ENCODE peak calls at places on chromosome 12, in seven cellular contexts. Y is non-pigmented ciliary epithelial cell, F is GM04504, H is left colon, J is amygdala, S is tibial artery, N is cortex of kidney. W is an unnamed sample.

GRCh38 chr12:53414756-53415417 is 8.8 kb upstream of the AMHR2 start:
- DNase-seq in N (no peak), Y (no peak), S (peak), F (no peak), J (no peak), H (no peak), W (peak)

GRCh38 chr12:130431176-130431575 is 93.5 kb downstream of the PIWIL1 start:
- DNase-seq in H (peak), N (no peak), F (no peak), S (no peak), Y (no peak), J (no peak), W (no peak)

GRCh38 chr12:31323466-31324115 is 2.4 kb downstream of the SINHCAF start:
- DNase-seq in Y (no peak), H (peak), J (no peak), S (peak), F (no peak), N (no peak), W (peak)

GRCh38 chr12:64083285-64084210 is 138.5 kb downstream of the KICS2 start:
- DNase-seq in F (peak), J (peak), N (no peak), S (peak), H (peak), Y (peak), W (peak)

GRCh38 chr12:58314610-58315009 is 373.2 kb downstream of the ATP23 start:
- DNase-seq in N (no peak), S (no peak), Y (peak), F (no peak), H (no peak), J (no peak), W (no peak)

GRCh38 chr12:71791473-71792150 is 36.9 kb downstream of the RAB21 start:
- DNase-seq in J (no peak), Y (no peak), H (no peak), S (no peak), N (no peak), F (no peak), W (no peak)

GRCh38 chr12:128190052-128190451 is 76.9 kb upstream of the TMEM132C start:
- DNase-seq in H (no peak), N (no peak), S (no peak), Y (no peak), F (no peak), J (no peak), W (no peak)

GRCh38 chr12:25368542-25368941 is 117.8 kb upstream of the KRAS start:
- DNase-seq in Y (no peak), N (no peak), S (no peak), F (no peak), J (no peak), H (no peak), W (no peak)

GRCh38 chr12:78799679-78800078 is 64.9 kb upstream of the SYT1 start:
- DNase-seq in F (no peak), N (no peak), J (no peak), Y (no peak), H (no peak), S (no peak), W (no peak)

GRCh38 chr12:122350444-122350843 is 72.0 kb downstream of the CLIP1 start:
- DNase-seq in H (no peak), S (peak), J (no peak), Y (no peak), F (peak), N (no peak), W (peak)

GRCh38 chr12:132475304-132476037 is 14.5 kb upstream of the FBRSL1 start:
- DNase-seq in J (no peak), F (no peak), S (no peak), N (no peak), H (no peak), Y (no peak), W (no peak)

GRCh38 chr12:54933381-54933780 is 51.2 kb downstream of the TESPA1 start:
- DNase-seq in F (no peak), H (no peak), J (no peak), S (no peak), N (no peak), Y (no peak), W (no peak)

GRCh38 chr12:49808686-49809368 is 19.4 kb downstream of the NCKAP5L start:
- DNase-seq in J (peak), F (no peak), H (no peak), S (peak), N (no peak), Y (no peak), W (no peak)

GRCh38 chr12:88132387-88132786 is 9.5 kb downstream of the CEP290 start:
- DNase-seq in H (no peak), Y (no peak), F (no peak), S (no peak), N (no peak), J (no peak), W (no peak)

GRCh38 chr12:53205747-53206146 is 1.3 kb downstream of the ITGB7 start:
- DNase-seq in J (no peak), S (peak), Y (peak), N (no peak), F (peak), H (peak), W (no peak)

GRCh38 chr12:79174656-79175055 is 310.1 kb downstream of the SYT1 start:
- DNase-seq in J (no peak), H (no peak), F (peak), S (no peak), N (no peak), Y (peak), W (no peak)

GRCh38 chr12:84767079-84767478 is 145.5 kb downstream of the SLC6A15 start:
- DNase-seq in N (no peak), H (no peak), J (no peak), F (no peak), S (no peak), Y (no peak), W (no peak)

GRCh38 chr12:138171-138897 is 71.8 kb downstream of the IQSEC3 start:
- DNase-seq in Y (no peak), J (no peak), S (no peak), H (no peak), N (no peak), F (no peak), W (no peak)

GRCh38 chr12:56872366-56872765 is 61.8 kb downstream of the SDR9C7 start:
- DNase-seq in Y (no peak), S (no peak), H (no peak), N (no peak), F (no peak), J (no peak), W (no peak)

GRCh38 chr12:108525681-108526080 is 10.6 kb downstream of the FICD start:
- DNase-seq in S (no peak), N (no peak), F (peak), J (no peak), H (no peak), Y (peak), W (no peak)

GRCh38 chr12:91400249-91400648 is 217.6 kb upstream of the DCN start:
- DNase-seq in Y (no peak), F (no peak), S (no peak), J (no peak), N (no peak), H (no peak), W (no peak)

GRCh38 chr12:3487027-3487426 is 4.0 kb upstream of the PRMT8 start:
- DNase-seq in S (no peak), N (no peak), F (no peak), H (no peak), Y (no peak), J (no peak), W (no peak)

W was measured in mucosa of gallbladder.